ENCODE peak calls at places on chromosomes 12 and 14, in nine cellular contexts. T is fibroblast of lung, M is tibial nerve, L is GM23248, G is colonic mucosa, X is neuronal stem cell, E is transverse colon, Z is upper lobe of right lung, C is suprapubic skin. J is an unnamed sample.
A peak's percentile ranks its signal among the peaks of the same experiment; 100 is the strongest.

GRCh38 chr14:104473649-104474574 is 105.7 kb upstream of the C14orf180 start:
- DNase-seq in Z (no peak), L (no peak), E (no peak), G (no peak), M (no peak), C (no peak), X (no peak), T (no peak), J (no peak)

GRCh38 chr14:104187121-104187889 is 48.9 kb downstream of the KIF26A start:
- DNase-seq in X (no peak), E (no peak), L (peak; percentile 21), G (no peak), M (no peak), C (no peak), Z (no peak), T (no peak), J (no peak)

GRCh38 chr12:27434673-27435565 is 11.6 kb upstream of the SMCO2 start:
- DNase-seq in T (no peak), L (peak; percentile 50), X (no peak), E (no peak), Z (no peak), G (no peak), M (no peak), C (no peak), J (no peak)

GRCh38 chr12:12398026-12398859 is 41.4 kb downstream of the BORCS5 start:
- DNase-seq in M (peak; percentile 58), C (peak; percentile 76), G (no peak), T (peak; percentile 98), X (no peak), Z (peak; percentile 67), L (peak; percentile 98), E (peak; percentile 30), J (no peak)

GRCh38 chr14:54650331-54651017 is 83.5 kb downstream of the SAMD4A start:
- DNase-seq in G (peak; percentile 53), C (peak; percentile 80), L (peak; percentile 84), Z (peak; percentile 70), E (peak; percentile 34), M (peak; percentile 33), X (no peak), T (peak; percentile 92), J (no peak)

GRCh38 chr12:121224591-121224990 is 14.7 kb downstream of the P2RX4 start:
- DNase-seq in M (no peak), Z (no peak), C (no peak), X (no peak), E (no peak), G (no peak), L (no peak), T (no peak), J (no peak)

GRCh38 chr12:117300131-117300530 is 61.3 kb downstream of the NOS1 start:
- DNase-seq in L (no peak), M (no peak), X (no peak), G (no peak), C (no peak), E (no peak), Z (no peak), T (no peak), J (no peak)

GRCh38 chr12:107557589-107558100 is 128.0 kb upstream of the PWP1 start:
- DNase-seq in M (no peak), G (no peak), Z (no peak), L (no peak), E (no peak), C (no peak), T (no peak), X (no peak), J (no peak)

GRCh38 chr14:44531648-44532047 is 24.6 kb upstream of the FSCB start:
- DNase-seq in Z (no peak), X (no peak), G (no peak), E (no peak), C (no peak), M (no peak), T (peak; percentile 33), L (no peak), J (no peak)

GRCh38 chr12:105041186-105041585 is 43.1 kb downstream of the ALDH1L2 start:
- DNase-seq in T (peak; percentile 75), Z (no peak), G (no peak), C (no peak), E (no peak), M (no peak), L (no peak), X (no peak), J (no peak)

GRCh38 chr14:99459491-99460100 is 21.1 kb downstream of the SETD3 start:
- DNase-seq in G (no peak), L (no peak), E (no peak), X (no peak), T (no peak), M (no peak), Z (no peak), C (no peak), J (no peak)

GRCh38 chr14:90828642-90829487 is 12.6 kb upstream of the TTC7B start:
- DNase-seq in E (peak; percentile 33), G (no peak), C (no peak), T (no peak), X (no peak), M (no peak), L (no peak), Z (peak; percentile 31), J (no peak)

GRCh38 chr12:57152408-57153038 is 5.1 kb upstream of the LRP1-AS start:
- DNase-seq in T (peak; percentile 65), L (peak; percentile 80), X (no peak), Z (no peak), E (no peak), M (peak; percentile 51), G (no peak), C (peak; percentile 85), J (no peak)

GRCh38 chr12:43937947-43938346 is 102.1 kb downstream of the TMEM117 start:
- DNase-seq in M (no peak), G (no peak), L (peak; percentile 21), X (no peak), E (no peak), Z (no peak), C (no peak), T (no peak), J (peak; percentile 12)

GRCh38 chr14:39060818-39061437 is 42.1 kb downstream of the SEC23A start:
- DNase-seq in G (no peak), T (no peak), E (no peak), M (no peak), L (no peak), X (no peak), C (no peak), Z (no peak), J (no peak)

GRCh38 chr12:118060301-118061010 is 523 bp downstream of the WSB2 start:
- DNase-seq in T (no peak), X (no peak), L (peak; percentile 66), G (peak; percentile 63), M (no peak), E (peak; percentile 69), Z (peak; percentile 86), C (peak; percentile 76), J (peak; percentile 24)

DNA sequence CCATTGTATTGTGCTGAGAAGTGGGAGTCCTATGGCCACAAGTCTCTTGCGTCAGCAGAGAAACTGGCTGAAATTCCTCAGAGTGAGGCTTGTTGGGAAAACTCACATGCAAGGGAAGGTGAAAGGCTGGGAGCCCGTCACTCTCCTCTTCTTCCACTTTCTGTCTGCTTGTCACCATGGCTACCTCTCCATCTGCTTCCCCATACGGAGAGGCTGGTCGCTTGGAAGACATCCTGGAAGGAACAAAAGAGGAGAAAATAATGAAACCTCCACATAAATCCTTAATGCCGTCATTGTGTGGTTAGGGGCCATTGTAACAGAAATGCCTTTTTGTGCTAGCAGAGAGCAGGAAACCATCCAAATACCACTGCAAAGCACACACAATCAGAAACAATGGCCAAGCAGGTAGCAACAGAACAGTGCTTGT is 53.7 kb downstream of the SOX5 start:
- DNase-seq in M (no peak), L (no peak), Z (no peak), G (no peak), X (peak; percentile 89), C (no peak), T (peak; percentile 89), E (no peak), J (no peak)
- H3K27ac ChIP-seq in M (no peak overlapping the region), L (no peak overlapping the region), Z (no peak overlapping the region), G (no peak overlapping the region), X (peak overlapping the region; percentile 94), C (no peak overlapping the region), T (no peak overlapping the region), E (no peak overlapping the region), J (no peak overlapping the region)

GRCh38 chr14:93175492-93175891 is 9.2 kb downstream of the MOAP1 start:
- DNase-seq in X (no peak), T (no peak), C (no peak), L (no peak), G (no peak), E (no peak), Z (peak; percentile 20), M (no peak), J (no peak)

GRCh38 chr14:93171366-93171765 is 13.3 kb downstream of the MOAP1 start:
- DNase-seq in Z (peak; percentile 6), E (no peak), M (no peak), X (no peak), C (no peak), T (no peak), G (no peak), L (no peak), J (no peak)

DNA sequence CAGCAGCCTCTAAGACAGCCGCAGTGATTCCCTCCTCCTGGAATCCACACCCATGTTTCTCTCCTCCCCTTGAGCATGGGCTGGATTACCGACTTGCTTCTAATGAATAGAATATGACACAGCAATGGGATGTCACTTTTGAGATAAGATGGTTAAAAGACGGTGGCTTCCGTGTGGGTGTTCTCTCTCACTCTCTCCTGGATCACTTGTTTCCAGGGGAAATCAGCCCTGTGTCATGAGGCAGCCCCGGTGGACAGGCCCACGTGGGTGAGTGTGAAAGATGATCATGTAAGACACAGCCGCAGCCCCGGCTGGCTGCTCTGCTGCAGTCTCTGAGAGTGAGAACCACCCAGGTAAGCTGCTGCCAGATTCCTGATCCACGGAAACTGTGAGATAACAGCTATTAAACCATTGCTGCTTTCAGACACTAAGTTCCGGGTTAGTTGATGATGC is 10.7 kb downstream of the MOAP1 start:
- DNase-seq in X (no peak), T (peak; percentile 27), M (no peak), E (no peak), Z (peak; percentile 48), G (no peak), C (no peak), L (peak; percentile 52), J (peak; percentile 39)
- H3K9me3 ChIP-seq in X (no peaks in the 10 kb centered on the region), T (no peaks in the 10 kb centered on the region), M (no peaks in the 10 kb centered on the region), E (no peaks in the 10 kb centered on the region), Z (no peaks in the 10 kb centered on the region), G (no peaks in the 10 kb centered on the region), C (no peaks in the 10 kb centered on the region), L (no peaks in the 10 kb centered on the region), J (no peaks in the 10 kb centered on the region)

GRCh38 chr14:20329355-20329754 is 3.7 kb downstream of the CCNB1IP1 start:
- DNase-seq in L (no peak), X (no peak), T (no peak), Z (no peak), C (no peak), E (no peak), G (no peak), M (no peak), J (no peak)
- H3K27ac ChIP-seq in L (no peak overlapping the region), X (no peak overlapping the region), T (no peak overlapping the region), Z (no peak overlapping the region), C (no peak overlapping the region), E (no peak overlapping the region), G (no peak overlapping the region), M (no peak overlapping the region), J (no peak overlapping the region)

GRCh38 chr12:30462249-30462648 is 233.4 kb downstream of the IPO8 start:
- DNase-seq in Z (no peak), C (no peak), L (no peak), G (no peak), M (no peak), X (no peak), E (no peak), T (no peak), J (no peak)
- H3K9me3 ChIP-seq in Z (no peaks in the 10 kb centered on the region), C (no peaks in the 10 kb centered on the region), L (no peaks in the 10 kb centered on the region), G (no peaks in the 10 kb centered on the region), M (no peaks in the 10 kb centered on the region), X (no peaks in the 10 kb centered on the region), E (no peaks in the 10 kb centered on the region), T (no peaks in the 10 kb centered on the region), J (no peaks in the 10 kb centered on the region)